ENCODE peak calls at places on chromosome 14, in four cellular contexts. K is NCI-H2081; Z is stimulated activated CD4-positive, alpha-beta T cell treated with anti-CD3 and anti-CD28 coated beads, Interleukin-1b, Interleukin-23, amount 100 ng/mL, for 24 hours; W is cortex of kidney. Y is an unnamed sample.
A peak's percentile ranks its signal among the peaks of the same experiment; 100 is the strongest.

GRCh38 chr14:81205639-81206038 is 15.1 kb downstream of the GTF2A1 start:
- DNase-seq in K (no peak), Z (no peak), W (no peak), Y (no peak)

GRCh38 chr14:64788706-64789105 is 84.5 kb downstream of the PLEKHG3 start:
- DNase-seq in K (no peak), Z (no peak), W (no peak), Y (no peak)

GRCh38 chr14:23644919-23645336 is 8.8 kb downstream of the DHRS2 start:
- DNase-seq in K (no peak), Z (no peak), W (no peak), Y (no peak)

GRCh38 chr14:81219821-81220487 is 805 bp downstream of the GTF2A1 start:
- DNase-seq in K (peak; percentile 53), Z (no peak), W (no peak), Y (no peak)

GRCh38 chr14:30125322-30125944 is 197.8 kb upstream of the PRKD1 start:
- DNase-seq in K (no peak), Z (no peak), W (no peak), Y (no peak)

GRCh38 chr14:21169587-21169986 is 13.7 kb upstream of the OR5AU1 start:
- DNase-seq in K (no peak), Z (no peak), W (no peak), Y (no peak)

GRCh38 chr14:77067632-77068514 is 30.2 kb upstream of the CIPC start:
- DNase-seq in K (peak; percentile 76), Z (peak; percentile 36), W (no peak), Y (peak; percentile 74)

GRCh38 chr14:30193791-30194407 is 266.3 kb upstream of the PRKD1 start:
- DNase-seq in K (no peak), Z (no peak), W (no peak), Y (no peak)

GRCh38 chr14:69473271-69473670 is 11.3 kb upstream of the PLEKHD1 start:
- DNase-seq in K (no peak), Z (no peak), W (no peak), Y (no peak)

GRCh38 chr14:28020112-28020511 is 746.5 kb upstream of the FOXG1 start:
- DNase-seq in K (no peak), Z (no peak), W (no peak), Y (no peak)

GRCh38 chr14:58167057-58167456 is 15.0 kb upstream of the ARMH4 start:
- DNase-seq in K (no peak), Z (no peak), W (no peak), Y (no peak)

Y was measured in SHP77 treated with DMSO at 0.1 percent for 48 hours.